ENCODE peak calls at places on chromosomes 5 and 9, in four cellular contexts. One of them, this sample, is unnamed. For H3K4me1, the result is how much of the 10 kb centered on the place peaks cover.

GRCh38 chr5:172502410-172502809 is 48.1 kb upstream of the SH3PXD2B start:
- DNase-seq in tibial nerve: peak
- DNase-seq in fibroblast of lung: no peak
- DNase-seq in psoas muscle: no peak
- DNase-seq in this sample: no peak

GRCh38 chr9:30348904-30349303 is 2035.5 kb upstream of the ACO1 start:
- DNase-seq in fibroblast of lung: no peak
- DNase-seq in psoas muscle: no peak
- DNase-seq in tibial nerve: no peak
- DNase-seq in this sample: no peak

GRCh38 chr9:88534456-88535225 is at the start of gene NXNL2:
- DNase-seq in fibroblast of lung: peak
- DNase-seq in psoas muscle: peak
- DNase-seq in tibial nerve: peak
- DNase-seq in this sample: no peak

GRCh38 chr9:95029251-95029650 is 288.3 kb downstream of the FANCC start:
- DNase-seq in fibroblast of lung: no peak
- DNase-seq in tibial nerve: no peak
- DNase-seq in psoas muscle: no peak
- DNase-seq in this sample: no peak

GRCh38 chr9:118962426-118962825 is 406.8 kb downstream of the BRINP1 start:
- DNase-seq in fibroblast of lung: no peak
- DNase-seq in tibial nerve: no peak
- DNase-seq in psoas muscle: no peak
- DNase-seq in this sample: no peak

GRCh38 chr5:159616967-159617366 is 286.7 kb upstream of the IL12B start:
- DNase-seq in fibroblast of lung: peak
- DNase-seq in psoas muscle: no peak
- DNase-seq in tibial nerve: no peak
- DNase-seq in this sample: no peak

GRCh38 chr9:9003184-9003583 is 1203.6 kb upstream of the DMAC1 start:
- DNase-seq in fibroblast of lung: peak
- DNase-seq in psoas muscle: no peak
- DNase-seq in tibial nerve: peak
- DNase-seq in this sample: no peak

GRCh38 chr9:134186471-134187109 is 22.2 kb upstream of the RNU6ATAC start:
- DNase-seq in psoas muscle: peak
- DNase-seq in tibial nerve: no peak
- DNase-seq in fibroblast of lung: peak
- DNase-seq in this sample: no peak

GRCh38 chr9:134014946-134015345 is 10.3 kb upstream of the BRD3OS start:
- DNase-seq in psoas muscle: no peak
- DNase-seq in tibial nerve: no peak
- DNase-seq in fibroblast of lung: no peak
- DNase-seq in this sample: no peak

GRCh38 chr9:134938346-134939079 is 20.8 kb upstream of the FCN1 start:
- DNase-seq in fibroblast of lung: no peak
- DNase-seq in psoas muscle: no peak
- DNase-seq in tibial nerve: no peak
- DNase-seq in this sample: no peak

GRCh38 chr5:71810023-71810422 is 90.9 kb downstream of the CARTPT start:
- DNase-seq in tibial nerve: no peak
- DNase-seq in psoas muscle: no peak
- DNase-seq in fibroblast of lung: no peak
- DNase-seq in this sample: no peak

GRCh38 chr5:40681351-40682311 is 1.9 kb downstream of the PTGER4 start:
- DNase-seq in fibroblast of lung: peak
- DNase-seq in psoas muscle: peak
- DNase-seq in tibial nerve: no peak
- DNase-seq in this sample: peak
- H3K4me1 ChIP-seq in fibroblast of lung: under half
- H3K4me1 ChIP-seq in psoas muscle: under half
- H3K4me1 ChIP-seq in tibial nerve: under half
- H3K4me1 ChIP-seq in this sample: under half

GRCh38 chr5:96297290-96297689 is 135.8 kb downstream of the PCSK1 start:
- DNase-seq in tibial nerve: no peak
- DNase-seq in fibroblast of lung: peak
- DNase-seq in psoas muscle: no peak
- DNase-seq in this sample: no peak

GRCh38 chr5:96300986-96301385 is 132.1 kb downstream of the PCSK1 start:
- DNase-seq in tibial nerve: no peak
- DNase-seq in fibroblast of lung: no peak
- DNase-seq in psoas muscle: no peak
- DNase-seq in this sample: no peak

GRCh38 chr5:96293966-96294886 is 138.8 kb downstream of the PCSK1 start:
- DNase-seq in fibroblast of lung: peak
- DNase-seq in tibial nerve: no peak
- DNase-seq in psoas muscle: no peak
- DNase-seq in this sample: no peak

GRCh38 chr5:96294887-96295209 is 138.2 kb downstream of the PCSK1 start:
- DNase-seq in fibroblast of lung: no peak
- DNase-seq in psoas muscle: no peak
- DNase-seq in tibial nerve: no peak
- DNase-seq in this sample: no peak

GRCh38 chr5:96297867-96298266 is 135.2 kb downstream of the PCSK1 start:
- DNase-seq in psoas muscle: no peak
- DNase-seq in fibroblast of lung: peak
- DNase-seq in tibial nerve: no peak
- DNase-seq in this sample: no peak
- H3K4me1 ChIP-seq in psoas muscle: under half
- H3K4me1 ChIP-seq in fibroblast of lung: under half
- H3K4me1 ChIP-seq in tibial nerve: under half
- H3K4me1 ChIP-seq in this sample: under half

DNA sequence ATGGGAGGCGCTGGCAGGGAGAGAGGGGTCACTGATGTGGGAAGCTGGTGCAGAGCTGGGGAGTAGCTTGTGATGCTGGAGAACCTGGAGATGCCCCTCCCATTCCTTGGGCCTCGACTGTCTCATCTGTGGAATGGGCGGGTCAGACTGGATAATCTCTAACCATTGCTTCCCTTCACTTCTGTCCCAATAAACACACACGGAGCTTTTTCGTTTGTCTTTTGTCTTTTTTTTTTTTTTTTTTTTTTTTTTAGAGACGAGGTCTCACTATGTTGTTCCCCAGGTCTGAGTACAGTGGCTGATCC is 36.5 kb downstream of the ALG2 start:
- DNase-seq in tibial nerve: no peak
- DNase-seq in fibroblast of lung: no peak
- DNase-seq in psoas muscle: no peak
- DNase-seq in this sample: no peak
- H3K4me1 ChIP-seq in tibial nerve: under half
- H3K4me1 ChIP-seq in fibroblast of lung: under half
- H3K4me1 ChIP-seq in psoas muscle: under half
- H3K4me1 ChIP-seq in this sample: under half

GRCh38 chr9:113592806-113593575 is 129.5 kb downstream of the RGS3 start:
- DNase-seq in fibroblast of lung: no peak
- DNase-seq in psoas muscle: no peak
- DNase-seq in tibial nerve: no peak
- DNase-seq in this sample: no peak
- H3K4me1 ChIP-seq in fibroblast of lung: under half
- H3K4me1 ChIP-seq in psoas muscle: under half
- H3K4me1 ChIP-seq in tibial nerve: under half
- H3K4me1 ChIP-seq in this sample: under half

GRCh38 chr9:114364123-114364522 is 23.7 kb downstream of the AKNA start:
- DNase-seq in fibroblast of lung: peak
- DNase-seq in tibial nerve: no peak
- DNase-seq in psoas muscle: no peak
- DNase-seq in this sample: no peak

GRCh38 chr9:114365194-114365593 is 22.6 kb downstream of the AKNA start:
- DNase-seq in tibial nerve: no peak
- DNase-seq in psoas muscle: no peak
- DNase-seq in fibroblast of lung: no peak
- DNase-seq in this sample: no peak

GRCh38 chr9:114362394-114362793 is 25.4 kb downstream of the AKNA start:
- DNase-seq in tibial nerve: no peak
- DNase-seq in fibroblast of lung: no peak
- DNase-seq in psoas muscle: no peak
- DNase-seq in this sample: no peak

GRCh38 chr9:114364528-114365041 is 23.2 kb downstream of the AKNA start:
- DNase-seq in tibial nerve: no peak
- DNase-seq in fibroblast of lung: no peak
- DNase-seq in psoas muscle: no peak
- DNase-seq in this sample: no peak

GRCh38 chr9:114363424-114363823 is 24.4 kb downstream of the AKNA start:
- DNase-seq in fibroblast of lung: no peak
- DNase-seq in psoas muscle: no peak
- DNase-seq in tibial nerve: no peak
- DNase-seq in this sample: no peak
- H3K4me1 ChIP-seq in fibroblast of lung: under half
- H3K4me1 ChIP-seq in psoas muscle: under half
- H3K4me1 ChIP-seq in tibial nerve: under half
- H3K4me1 ChIP-seq in this sample: half or more

This sample was measured in CD8-positive, alpha-beta T cell.